ENCODE peak calls at places on chromosomes 12 and 14, in ten cellular contexts. P is tibial nerve, Q is adrenal gland, W is HCT116, J is gastrocnemius medialis, L is A549, B is ovary, E is lower leg skin, C is breast epithelium, N is spleen. Y is an unnamed sample.

GRCh38 chr14:48665077-48665784 is 920.9 kb downstream of the RPS29 start:
- DNase-seq in P (no peak), Q (no peak), W (no peak), J (no peak), L (no peak), B (no peak), E (no peak), C (no peak), N (no peak), Y (no peak)

GRCh38 chr14:61940669-61941420 is 178.6 kb downstream of the SNAPC1 start:
- DNase-seq in P (no peak), Q (no peak), W (no peak), J (no peak), L (no peak), B (no peak), E (no peak), C (no peak), N (no peak), Y (no peak)

GRCh38 chr14:89504084-89504483 is 87.1 kb upstream of the FOXN3 start:
- DNase-seq in P (no peak), Q (no peak), W (no peak), J (no peak), L (no peak), B (no peak), E (no peak), C (no peak), N (peak; percentile 28), Y (no peak)

GRCh38 chr12:70643927-70644326 is 6.7 kb upstream of the PTPRB start:
- DNase-seq in P (no peak), Q (no peak), W (no peak), J (no peak), L (no peak), B (no peak), E (no peak), C (no peak), N (no peak), Y (no peak)

GRCh38 chr12:64413884-64414283 is 9.7 kb downstream of the XPOT start:
- DNase-seq in P (no peak), Q (no peak), W (no peak), J (no peak), L (no peak), B (no peak), E (no peak), C (no peak), N (no peak), Y (no peak)

GRCh38 chr12:109822951-109823411 is 10.2 kb downstream of the TRPV4 start:
- DNase-seq in P (no peak), Q (peak; percentile 70), W (no peak), J (no peak), L (no peak), B (no peak), E (no peak), C (peak; percentile 79), N (no peak), Y (no peak)

GRCh38 chr14:71659165-71659564 is 273.1 kb upstream of the RGS6 start:
- DNase-seq in P (no peak), Q (no peak), W (no peak), J (no peak), L (no peak), B (no peak), E (no peak), C (no peak), N (no peak), Y (no peak)

GRCh38 chr12:2970744-2971143 is 11.5 kb downstream of the TEAD4 start:
- DNase-seq in P (no peak), Q (no peak), W (no peak), J (peak; percentile 83), L (no peak), B (no peak), E (no peak), C (no peak), N (no peak), Y (no peak)

GRCh38 chr12:69534389-69534822 is 50.9 kb upstream of the CCT2 start:
- DNase-seq in P (no peak), Q (peak; percentile 31), W (peak; percentile 7), J (peak; percentile 34), L (peak; percentile 30), B (peak; percentile 54), E (peak; percentile 68), C (no peak), N (no peak), Y (peak; percentile 13)

GRCh38 chr14:98470663-98471062 is 801.3 kb downstream of the BCL11B start:
- DNase-seq in P (no peak), Q (no peak), W (no peak), J (no peak), L (no peak), B (no peak), E (no peak), C (no peak), N (no peak), Y (no peak)

GRCh38 chr12:125871811-125872594 is 806.8 kb downstream of the AACS start:
- DNase-seq in P (no peak), Q (no peak), W (no peak), J (no peak), L (no peak), B (no peak), E (no peak), C (no peak), N (no peak), Y (no peak)

GRCh38 chr12:10331642-10332239 is 24.1 kb downstream of the KLRD1 start:
- DNase-seq in P (no peak), Q (no peak), W (peak; percentile 56), J (no peak), L (peak; percentile 59), B (no peak), E (no peak), C (no peak), N (no peak), Y (peak; percentile 67)

GRCh38 chr14:94689218-94689984 is 77.2 kb downstream of the SERPINA3 start:
- DNase-seq in P (peak; percentile 30), Q (peak; percentile 64), W (no peak), J (peak; percentile 23), L (peak; percentile 70), B (peak; percentile 86), E (peak; percentile 21), C (peak; percentile 67), N (peak; percentile 83), Y (peak; percentile 57)

GRCh38 chr14:91348861-91349465 is 68.7 kb downstream of the CCDC88C start:
- DNase-seq in P (no peak), Q (no peak), W (no peak), J (no peak), L (no peak), B (no peak), E (no peak), C (no peak), N (peak; percentile 3), Y (no peak)
- H3K4me3 ChIP-seq in P (no peak overlapping the region), Q (no peak overlapping the region), W (no peak overlapping the region), J (no peak overlapping the region), L (no peak overlapping the region), B (no peak overlapping the region), E (no peak overlapping the region), C (no peak overlapping the region), N (no peak overlapping the region), Y (no peak overlapping the region)

GRCh38 chr14:100770046-100770445 is 43.4 kb downstream of the DLK1 start:
- DNase-seq in P (no peak), Q (no peak), W (no peak), J (no peak), L (no peak), B (no peak), E (no peak), C (no peak), N (no peak), Y (no peak)

GRCh38 chr14:100772607-100773165 is 46.0 kb downstream of the DLK1 start:
- DNase-seq in P (no peak), Q (no peak), W (no peak), J (no peak), L (no peak), B (no peak), E (no peak), C (peak; percentile 33), N (peak; percentile 59), Y (no peak)

GRCh38 chr14:100769035-100769939 is 42.6 kb downstream of the DLK1 start:
- DNase-seq in P (no peak), Q (no peak), W (no peak), J (no peak), L (no peak), B (no peak), E (no peak), C (peak; percentile 48), N (peak; percentile 51), Y (no peak)

GRCh38 chr14:100771121-100771800 is 44.6 kb downstream of the DLK1 start:
- DNase-seq in P (no peak), Q (peak; percentile 41), W (no peak), J (no peak), L (no peak), B (no peak), E (no peak), C (no peak), N (peak; percentile 77), Y (peak; percentile 16)

GRCh38 chr14:100770605-100771120 is 44.0 kb downstream of the DLK1 start:
- DNase-seq in P (no peak), Q (peak; percentile 8), W (no peak), J (no peak), L (no peak), B (no peak), E (no peak), C (peak; percentile 30), N (peak; percentile 72), Y (no peak)
- TF ChIP-seq POLR2A in P (no peak), Q (no peak), W (no peak), J (no peak), L (no peak), B (no peak), E (no peak), C (no peak), N (no peak), Y (no peak)

GRCh38 chr14:39912192-39913100 is 480.2 kb upstream of the FBXO33 start:
- DNase-seq in P (no peak), Q (no peak), W (no peak), J (no peak), L (no peak), B (no peak), E (no peak), C (no peak), N (no peak), Y (no peak)
- H3K4me3 ChIP-seq in P (no peak overlapping the region), Q (no peak overlapping the region), W (no peak overlapping the region), J (no peak overlapping the region), L (no peak overlapping the region), B (no peak overlapping the region), E (no peak overlapping the region), C (no peak overlapping the region), N (no peak overlapping the region), Y (no peak overlapping the region)

DNA sequence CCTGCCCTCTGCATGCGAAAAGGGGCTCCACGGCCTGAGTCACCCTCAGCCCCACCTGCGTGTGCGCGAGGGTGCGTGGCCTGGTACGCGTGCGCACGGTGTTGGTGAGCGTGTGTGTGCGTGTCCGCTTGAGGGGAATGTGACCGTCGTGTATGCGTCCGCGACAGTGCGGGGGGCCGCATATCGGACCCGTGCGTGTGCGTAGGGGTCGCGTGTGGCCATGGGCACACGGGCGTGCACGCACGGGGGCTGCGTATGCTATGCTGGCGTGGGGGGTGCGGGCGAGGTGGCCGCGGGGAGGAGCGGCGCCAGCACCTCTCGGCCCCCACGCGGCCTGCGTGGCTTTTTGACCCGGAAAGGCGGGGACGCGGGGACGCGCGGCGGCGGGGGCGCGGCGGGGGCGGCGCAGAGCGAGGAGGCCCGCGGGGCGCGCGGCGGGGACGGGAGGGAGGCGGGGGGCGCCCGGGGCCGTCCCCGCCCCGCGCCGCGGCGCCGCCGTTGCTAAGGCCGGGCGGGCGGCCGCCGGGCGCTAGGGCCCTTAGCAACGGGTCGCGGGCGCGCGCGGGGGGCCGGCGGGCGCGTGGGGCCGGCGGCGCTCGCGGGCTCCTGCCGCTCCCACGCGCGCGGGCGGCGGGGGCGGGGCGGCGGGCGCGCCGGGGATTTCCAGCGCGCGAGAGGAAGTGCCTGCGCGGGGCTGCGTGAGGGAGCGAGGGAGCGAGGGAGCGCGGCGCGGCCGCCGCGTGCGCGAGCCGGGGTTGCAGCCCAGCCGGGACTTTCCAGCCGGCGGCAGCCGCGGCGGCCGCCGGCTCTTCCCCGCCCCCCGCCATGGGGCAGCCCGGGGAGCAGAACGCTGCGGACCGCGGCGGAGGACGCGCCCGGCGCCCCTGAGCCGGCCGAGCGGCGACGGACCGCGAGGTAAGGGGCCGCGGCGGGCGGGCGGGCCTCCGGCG is at the start of gene TRAF3:
- DNase-seq in P (no peak), Q (peak; percentile 64), W (no peak), J (no peak), L (peak; percentile 81), B (peak; percentile 74), E (no peak), C (no peak), N (peak; percentile 97), Y (peak; percentile 78)
- TF ChIP-seq POLR2A in P (no peak), Q (peak; percentile 21), W (no peak), J (no peak), L (peak; percentile 23), B (no peak), E (no peak), C (no peak), N (peak; percentile 23), Y (no peak)

Y was measured in NB4.